ENCODE peak calls at places on chromosomes 3 and 15, in five cellular contexts. One of them, this sample, is unnamed.

GRCh38 chr15:80480171-80480811 is 76.1 kb downstream of the ARNT2 start:
- DNase-seq in NB4: no peak
- DNase-seq in dorsolateral prefrontal cortex: no peak
- DNase-seq in lower lobe of right lung: no peak
- DNase-seq in mucosa of descending colon: no peak
- DNase-seq in this sample: no peak

GRCh38 chr3:141452045-141452444 is 34.8 kb upstream of the RASA2 start:
- DNase-seq in NB4: peak; percentile 86
- DNase-seq in dorsolateral prefrontal cortex: no peak
- DNase-seq in lower lobe of right lung: no peak
- DNase-seq in mucosa of descending colon: no peak
- DNase-seq in this sample: peak; percentile 75

GRCh38 chr3:65946438-65946837 is 92.3 kb downstream of the MAGI1 start:
- DNase-seq in NB4: no peak
- DNase-seq in dorsolateral prefrontal cortex: no peak
- DNase-seq in lower lobe of right lung: peak; percentile 64
- DNase-seq in mucosa of descending colon: no peak
- DNase-seq in this sample: no peak

GRCh38 chr15:92268900-92269299 is 124.8 kb upstream of the ST8SIA2 start:
- DNase-seq in NB4: no peak
- DNase-seq in dorsolateral prefrontal cortex: no peak
- DNase-seq in lower lobe of right lung: no peak
- DNase-seq in mucosa of descending colon: no peak
- DNase-seq in this sample: no peak

GRCh38 chr3:18111702-18112311 is 313.3 kb downstream of the SATB1 start:
- DNase-seq in NB4: no peak
- DNase-seq in dorsolateral prefrontal cortex: no peak
- DNase-seq in lower lobe of right lung: no peak
- DNase-seq in mucosa of descending colon: no peak
- DNase-seq in this sample: peak; percentile 11

GRCh38 chr15:48463366-48463880 is 132.2 kb downstream of the DUT start:
- DNase-seq in NB4: no peak
- DNase-seq in dorsolateral prefrontal cortex: no peak
- DNase-seq in lower lobe of right lung: no peak
- DNase-seq in mucosa of descending colon: no peak
- DNase-seq in this sample: no peak

GRCh38 chr3:129727707-129728106 is 121.2 kb upstream of the PLXND1 start:
- DNase-seq in NB4: no peak
- DNase-seq in dorsolateral prefrontal cortex: no peak
- DNase-seq in lower lobe of right lung: no peak
- DNase-seq in mucosa of descending colon: no peak
- DNase-seq in this sample: peak; percentile 32

GRCh38 chr3:21750831-21751391 is at the start of gene ZNF385D:
- DNase-seq in NB4: no peak
- DNase-seq in dorsolateral prefrontal cortex: peak; percentile 63
- DNase-seq in lower lobe of right lung: peak; percentile 42
- DNase-seq in mucosa of descending colon: no peak
- DNase-seq in this sample: peak; percentile 36

GRCh38 chr3:157088133-157088488 is 71.8 kb downstream of the CCNL1 start:
- DNase-seq in NB4: no peak
- DNase-seq in dorsolateral prefrontal cortex: no peak
- DNase-seq in lower lobe of right lung: no peak
- DNase-seq in mucosa of descending colon: no peak
- DNase-seq in this sample: no peak

GRCh38 chr15:67776600-67776999 is 48.7 kb upstream of the SKOR1 start:
- DNase-seq in NB4: no peak
- DNase-seq in dorsolateral prefrontal cortex: no peak
- DNase-seq in lower lobe of right lung: no peak
- DNase-seq in mucosa of descending colon: no peak
- DNase-seq in this sample: no peak

GRCh38 chr3:97857401-97857800 is 35.6 kb downstream of the CRYBG3 start:
- DNase-seq in NB4: no peak
- DNase-seq in dorsolateral prefrontal cortex: no peak
- DNase-seq in lower lobe of right lung: no peak
- DNase-seq in mucosa of descending colon: no peak
- DNase-seq in this sample: no peak

GRCh38 chr3:115699741-115700140 is 76.4 kb downstream of the GAP43 start:
- DNase-seq in NB4: no peak
- DNase-seq in dorsolateral prefrontal cortex: no peak
- DNase-seq in lower lobe of right lung: no peak
- DNase-seq in mucosa of descending colon: no peak
- DNase-seq in this sample: no peak
- H3K4me3 ChIP-seq in NB4: no peak overlapping the region
- H3K4me3 ChIP-seq in dorsolateral prefrontal cortex: no peak overlapping the region
- H3K4me3 ChIP-seq in lower lobe of right lung: no peak overlapping the region
- H3K4me3 ChIP-seq in mucosa of descending colon: no peak overlapping the region
- H3K4me3 ChIP-seq in this sample: no peak overlapping the region

GRCh38 chr15:41506796-41507341 is 6.8 kb downstream of the LTK start:
- DNase-seq in NB4: peak; percentile 62
- DNase-seq in dorsolateral prefrontal cortex: no peak
- DNase-seq in lower lobe of right lung: no peak
- DNase-seq in mucosa of descending colon: peak; percentile 27
- DNase-seq in this sample: no peak
- TF ChIP-seq CTCF in NB4: no peak
- TF ChIP-seq CTCF in dorsolateral prefrontal cortex: no peak
- TF ChIP-seq CTCF in lower lobe of right lung: no peak
- TF ChIP-seq CTCF in mucosa of descending colon: no peak
- TF ChIP-seq CTCF in this sample: no peak

GRCh38 chr3:137766069-137766960 is 2.2 kb downstream of the SOX14 start:
- DNase-seq in NB4: no peak
- DNase-seq in dorsolateral prefrontal cortex: no peak
- DNase-seq in lower lobe of right lung: no peak
- DNase-seq in mucosa of descending colon: no peak
- DNase-seq in this sample: no peak

GRCh38 chr3:137767146-137768020 is 3.3 kb downstream of the SOX14 start:
- DNase-seq in NB4: no peak
- DNase-seq in dorsolateral prefrontal cortex: no peak
- DNase-seq in lower lobe of right lung: no peak
- DNase-seq in mucosa of descending colon: no peak
- DNase-seq in this sample: no peak

GRCh38 chr3:137769321-137770065 is 5.4 kb downstream of the SOX14 start:
- DNase-seq in NB4: no peak
- DNase-seq in dorsolateral prefrontal cortex: no peak
- DNase-seq in lower lobe of right lung: no peak
- DNase-seq in mucosa of descending colon: no peak
- DNase-seq in this sample: no peak

GRCh38 chr3:137768361-137769320 is 4.5 kb downstream of the SOX14 start:
- DNase-seq in NB4: no peak
- DNase-seq in dorsolateral prefrontal cortex: no peak
- DNase-seq in lower lobe of right lung: no peak
- DNase-seq in mucosa of descending colon: no peak
- DNase-seq in this sample: no peak

GRCh38 chr3:137768021-137768360 is 3.9 kb downstream of the SOX14 start:
- DNase-seq in NB4: no peak
- DNase-seq in dorsolateral prefrontal cortex: no peak
- DNase-seq in lower lobe of right lung: no peak
- DNase-seq in mucosa of descending colon: no peak
- DNase-seq in this sample: no peak
- H3K4me3 ChIP-seq in NB4: no peak overlapping the region
- H3K4me3 ChIP-seq in dorsolateral prefrontal cortex: peak overlapping the region; percentile 50
- H3K4me3 ChIP-seq in lower lobe of right lung: peak overlapping the region; percentile 44
- H3K4me3 ChIP-seq in mucosa of descending colon: no peak overlapping the region
- H3K4me3 ChIP-seq in this sample: peak overlapping the region; percentile 32

GRCh38 chr3:125594581-125595011 is 701 bp downstream of the OSBPL11 start:
- DNase-seq in NB4: no peak
- DNase-seq in dorsolateral prefrontal cortex: no peak
- DNase-seq in lower lobe of right lung: no peak
- DNase-seq in mucosa of descending colon: peak; percentile 55
- DNase-seq in this sample: no peak
- TF ChIP-seq CTCF in NB4: no peak
- TF ChIP-seq CTCF in dorsolateral prefrontal cortex: no peak
- TF ChIP-seq CTCF in lower lobe of right lung: no peak
- TF ChIP-seq CTCF in mucosa of descending colon: no peak
- TF ChIP-seq CTCF in this sample: no peak

DNA sequence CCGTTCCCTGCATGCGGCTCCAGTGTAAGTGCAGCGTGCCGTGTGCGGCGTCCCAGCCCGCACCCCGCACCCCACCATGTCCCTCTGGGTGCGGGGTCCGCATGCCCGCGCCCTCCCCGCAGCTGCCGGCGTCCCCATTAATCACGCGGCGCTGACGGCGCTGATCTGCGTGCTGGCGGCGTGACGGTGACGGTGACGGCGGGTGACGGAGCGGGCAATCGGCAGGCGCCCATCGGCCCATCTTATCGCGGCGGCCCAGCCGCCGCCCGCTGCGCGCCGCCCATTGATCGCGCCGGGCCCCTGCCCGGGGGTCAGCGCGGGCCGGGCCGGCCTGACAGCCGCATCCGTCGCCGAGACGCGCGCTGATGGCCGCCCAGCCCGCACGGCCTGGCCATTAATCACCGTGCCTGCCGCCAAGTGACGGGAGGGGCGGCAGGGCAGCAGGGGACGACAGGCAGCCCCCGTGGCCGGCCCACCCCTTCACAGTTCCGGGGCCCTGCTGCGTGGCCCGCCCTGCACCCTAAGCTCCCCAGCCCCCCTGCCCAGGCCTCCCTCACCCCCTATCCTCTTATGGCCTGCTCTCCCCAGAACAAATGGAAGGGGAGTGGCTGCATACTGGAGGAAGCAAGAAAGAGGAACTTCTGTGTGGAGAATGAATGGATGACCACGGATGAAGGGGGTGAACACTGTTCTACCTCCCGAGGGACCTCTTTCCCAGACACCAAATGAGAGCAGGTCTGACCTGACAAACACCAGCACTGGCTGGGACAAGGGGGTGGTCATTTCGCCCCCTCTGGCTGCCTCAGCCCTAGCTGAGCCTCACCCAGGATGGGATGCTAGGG is 24.8 kb downstream of the SEC61A1 start:
- DNase-seq in NB4: peak; percentile 86
- DNase-seq in dorsolateral prefrontal cortex: peak; percentile 78
- DNase-seq in lower lobe of right lung: peak; percentile 71
- DNase-seq in mucosa of descending colon: peak; percentile 53
- DNase-seq in this sample: peak; percentile 34
- H3K4me3 ChIP-seq in NB4: no peak overlapping the region
- H3K4me3 ChIP-seq in dorsolateral prefrontal cortex: peak overlapping the region; percentile 70
- H3K4me3 ChIP-seq in lower lobe of right lung: peak overlapping the region; percentile 58
- H3K4me3 ChIP-seq in mucosa of descending colon: no peak overlapping the region
- H3K4me3 ChIP-seq in this sample: peak overlapping the region; percentile 41

GRCh38 chr3:17021614-17022013 is 136.9 kb downstream of the PLCL2 start:
- DNase-seq in NB4: no peak
- DNase-seq in dorsolateral prefrontal cortex: no peak
- DNase-seq in lower lobe of right lung: no peak
- DNase-seq in mucosa of descending colon: no peak
- DNase-seq in this sample: no peak

GRCh38 chr3:17028363-17028762 is 143.6 kb downstream of the PLCL2 start:
- DNase-seq in NB4: no peak
- DNase-seq in dorsolateral prefrontal cortex: no peak
- DNase-seq in lower lobe of right lung: no peak
- DNase-seq in mucosa of descending colon: no peak
- DNase-seq in this sample: no peak

GRCh38 chr3:17027344-17027743 is 142.6 kb downstream of the PLCL2 start:
- DNase-seq in NB4: no peak
- DNase-seq in dorsolateral prefrontal cortex: no peak
- DNase-seq in lower lobe of right lung: no peak
- DNase-seq in mucosa of descending colon: no peak
- DNase-seq in this sample: no peak

GRCh38 chr3:17023006-17023664 is 138.4 kb downstream of the PLCL2 start:
- DNase-seq in NB4: peak; percentile 21
- DNase-seq in dorsolateral prefrontal cortex: no peak
- DNase-seq in lower lobe of right lung: no peak
- DNase-seq in mucosa of descending colon: no peak
- DNase-seq in this sample: no peak

DNA sequence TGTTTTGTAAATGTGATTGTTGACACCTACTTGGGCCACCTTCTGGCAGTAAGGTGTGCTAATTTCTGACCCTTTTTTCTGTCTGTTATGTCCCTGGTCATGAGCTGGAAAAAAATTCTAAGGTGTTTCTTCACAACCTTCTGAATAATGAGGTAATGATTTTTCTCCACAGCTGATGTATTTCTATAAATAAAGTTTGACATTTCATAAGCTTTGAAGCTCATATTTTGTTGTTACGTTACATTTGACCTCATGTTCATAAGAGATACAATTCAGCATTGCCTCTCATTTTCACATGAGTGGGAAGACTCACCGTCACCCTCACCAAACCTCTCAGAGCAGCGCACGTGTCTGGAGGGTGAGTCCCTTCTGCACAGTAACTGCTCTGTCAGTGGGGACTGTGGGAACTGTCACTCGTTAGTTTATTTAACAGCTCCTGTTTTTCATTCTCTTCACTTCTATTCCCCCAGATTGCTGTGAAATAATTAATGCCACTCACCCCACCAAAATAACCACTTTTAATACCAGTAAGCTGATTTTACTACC is 140.9 kb downstream of the PLCL2 start:
- DNase-seq in NB4: no peak
- DNase-seq in dorsolateral prefrontal cortex: no peak
- DNase-seq in lower lobe of right lung: no peak
- DNase-seq in mucosa of descending colon: no peak
- DNase-seq in this sample: no peak
- TF ChIP-seq CTCF in NB4: no peak
- TF ChIP-seq CTCF in dorsolateral prefrontal cortex: no peak
- TF ChIP-seq CTCF in lower lobe of right lung: no peak
- TF ChIP-seq CTCF in mucosa of descending colon: no peak
- TF ChIP-seq CTCF in this sample: no peak

GRCh38 chr3:195128255-195129071 is 142.5 kb downstream of the XXYLT1 start:
- DNase-seq in NB4: no peak
- DNase-seq in dorsolateral prefrontal cortex: no peak
- DNase-seq in lower lobe of right lung: no peak
- DNase-seq in mucosa of descending colon: no peak
- DNase-seq in this sample: no peak
- H3K4me3 ChIP-seq in NB4: no peak overlapping the region
- H3K4me3 ChIP-seq in dorsolateral prefrontal cortex: no peak overlapping the region
- H3K4me3 ChIP-seq in lower lobe of right lung: no peak overlapping the region
- H3K4me3 ChIP-seq in mucosa of descending colon: no peak overlapping the region
- H3K4me3 ChIP-seq in this sample: no peak overlapping the region

GRCh38 chr3:167350245-167350862 is 29.7 kb downstream of the ZBBX start:
- DNase-seq in NB4: peak; percentile 54
- DNase-seq in dorsolateral prefrontal cortex: no peak
- DNase-seq in lower lobe of right lung: no peak
- DNase-seq in mucosa of descending colon: no peak
- DNase-seq in this sample: peak; percentile 12
- TF ChIP-seq CTCF in NB4: peak; percentile 51
- TF ChIP-seq CTCF in dorsolateral prefrontal cortex: peak; percentile 65
- TF ChIP-seq CTCF in lower lobe of right lung: peak; percentile 45
- TF ChIP-seq CTCF in mucosa of descending colon: no peak
- TF ChIP-seq CTCF in this sample: peak; percentile 18

GRCh38 chr3:62374375-62374876 is 1.1 kb upstream of the FEZF2 start:
- DNase-seq in NB4: no peak
- DNase-seq in dorsolateral prefrontal cortex: no peak
- DNase-seq in lower lobe of right lung: no peak
- DNase-seq in mucosa of descending colon: no peak
- DNase-seq in this sample: peak; percentile 3
- H3K4me3 ChIP-seq in NB4: no peak overlapping the region
- H3K4me3 ChIP-seq in dorsolateral prefrontal cortex: peak overlapping the region; percentile 34
- H3K4me3 ChIP-seq in lower lobe of right lung: peak overlapping the region; percentile 3
- H3K4me3 ChIP-seq in mucosa of descending colon: no peak overlapping the region
- H3K4me3 ChIP-seq in this sample: no peak overlapping the region